ENCODE peak calls at places on chromosomes 7 and 10, in four cellular contexts. I is WTC11, R is GM12878, Y is K562. S is an unnamed sample.
A peak's percentile ranks its signal among the peaks of the same experiment; 100 is the strongest.

GRCh38 chr10:81920213-81920829 is 45.3 kb downstream of the NRG3 start:
- DNase-seq in I (peak; percentile 51), R (no peak), Y (peak; percentile 19), S (no peak)

GRCh38 chr10:25280076-25280475 is 105.3 kb downstream of the GPR158 start:
- DNase-seq in I (no peak), R (no peak), Y (no peak), S (no peak)

GRCh38 chr10:36803229-36803628 is 322.2 kb upstream of the ANKRD30A start:
- DNase-seq in I (no peak), R (no peak), Y (no peak), S (no peak)

GRCh38 chr7:12961910-12962309 is 274.5 kb downstream of the ARL4A start:
- DNase-seq in I (no peak), R (no peak), Y (peak; percentile 87), S (no peak)

GRCh38 chr7:35802649-35803048 is 1.8 kb downstream of the SEPTIN7 start:
- DNase-seq in I (no peak), R (no peak), Y (peak; percentile 40), S (peak; percentile 26)

GRCh38 chr7:155466814-155467675 is 9.1 kb downstream of the EN2 start:
- DNase-seq in I (peak; percentile 86), R (no peak), Y (no peak), S (peak; percentile 5)

GRCh38 chr10:127926455-127926854 is 19.6 kb downstream of the PTPRE start:
- DNase-seq in I (no peak), R (no peak), Y (no peak), S (no peak)

GRCh38 chr10:15324611-15325010 is 46.5 kb downstream of the FAM171A1 start:
- DNase-seq in I (no peak), R (no peak), Y (no peak), S (no peak)

GRCh38 chr7:128869138-128869943 is 6.7 kb downstream of the ATP6V1F start:
- DNase-seq in I (peak; percentile 62), R (no peak), Y (no peak), S (no peak)

GRCh38 chr10:69847458-69847857 is 45.8 kb downstream of the COL13A1 start:
- DNase-seq in I (no peak), R (no peak), Y (no peak), S (no peak)

GRCh38 chr10:69844698-69845097 is 43.0 kb downstream of the COL13A1 start:
- DNase-seq in I (no peak), R (no peak), Y (no peak), S (no peak)

GRCh38 chr10:69843923-69844322 is 42.2 kb downstream of the COL13A1 start:
- DNase-seq in I (no peak), R (no peak), Y (no peak), S (no peak)

GRCh38 chr10:69846252-69847000 is 44.7 kb downstream of the COL13A1 start:
- DNase-seq in I (no peak), R (no peak), Y (no peak), S (no peak)

GRCh38 chr10:69845574-69846251 is 44.0 kb downstream of the COL13A1 start:
- DNase-seq in I (no peak), R (no peak), Y (no peak), S (no peak)
- TF ChIP-seq CREM in I (no peak), R (no peak), Y (no peak), S (no peak)

GRCh38 chr7:69452797-69453196 is 145.5 kb upstream of the AUTS2 start:
- DNase-seq in I (no peak), R (no peak), Y (no peak), S (no peak)

DNA sequence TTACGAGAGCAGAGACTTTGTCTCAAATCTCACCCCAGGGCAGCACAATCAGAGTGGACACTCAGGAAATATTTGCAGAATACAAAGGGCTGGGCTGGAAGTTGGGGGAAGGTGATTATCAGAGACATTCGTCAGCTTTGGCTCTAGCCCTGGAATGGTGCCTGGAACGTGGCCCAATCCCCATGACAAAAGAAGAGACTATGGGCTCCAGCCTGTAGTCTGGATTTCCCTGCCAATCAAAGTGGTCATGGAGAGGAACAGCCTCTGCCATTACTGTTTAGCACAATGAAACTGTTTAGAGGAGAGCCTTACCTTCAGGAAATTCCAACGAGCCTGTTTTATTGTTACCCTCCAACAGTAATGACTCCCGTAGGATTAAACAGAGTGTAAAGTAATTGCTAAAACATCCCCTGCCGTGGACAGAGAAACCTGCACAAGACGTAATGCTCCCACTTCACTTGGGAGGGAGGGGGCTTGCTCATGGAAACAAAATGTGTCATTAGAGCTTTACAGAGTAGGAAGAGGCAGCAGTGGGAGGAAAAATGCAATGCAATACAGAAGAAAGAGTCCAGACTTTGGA is 140.3 kb upstream of the AUTS2 start:
- DNase-seq in I (peak; percentile 41), R (no peak), Y (no peak), S (no peak)
- TF ChIP-seq CREM in I (no peak), R (no peak), Y (no peak), S (no peak)

DNA sequence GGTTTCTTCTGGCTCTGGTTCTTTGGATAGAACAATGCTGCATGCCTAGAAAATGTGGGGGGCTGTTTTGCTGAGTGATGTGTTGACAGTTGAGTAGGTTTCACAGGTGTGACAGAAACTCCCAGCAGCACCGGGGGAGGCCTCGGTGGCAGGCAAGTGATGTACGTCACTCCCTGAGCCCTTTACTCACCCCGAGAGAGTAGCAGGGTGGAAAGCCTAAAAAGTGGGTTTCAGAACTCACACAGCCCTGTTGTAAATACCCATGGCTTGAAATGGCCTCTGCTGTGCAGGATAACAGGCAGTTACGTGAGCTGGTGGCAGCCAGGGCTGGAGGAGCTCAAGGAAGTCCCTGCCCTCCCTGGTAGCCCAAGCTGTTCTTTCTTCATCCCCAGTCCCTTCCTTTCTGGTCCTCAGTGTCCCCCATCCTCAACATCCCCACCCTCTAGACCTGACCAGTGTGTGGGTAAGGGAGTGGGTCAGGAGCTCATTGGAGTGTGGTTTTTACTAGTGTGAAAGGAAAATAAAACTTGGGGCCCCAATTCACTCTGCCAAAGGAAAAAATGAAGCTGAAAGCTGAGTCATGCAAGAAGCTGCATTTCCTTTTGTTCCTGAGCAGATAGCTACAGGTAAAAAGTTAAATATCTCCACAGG is 258.1 kb downstream of the STK31 start:
- DNase-seq in I (no peak), R (no peak), Y (no peak), S (no peak)
- TF ChIP-seq CREM in I (no peak), R (peak; percentile 50), Y (no peak), S (no peak)

GRCh38 chr7:108178393-108178792 is 48.2 kb upstream of the LAMB4 start:
- DNase-seq in I (no peak), R (no peak), Y (no peak), S (no peak)

DNA sequence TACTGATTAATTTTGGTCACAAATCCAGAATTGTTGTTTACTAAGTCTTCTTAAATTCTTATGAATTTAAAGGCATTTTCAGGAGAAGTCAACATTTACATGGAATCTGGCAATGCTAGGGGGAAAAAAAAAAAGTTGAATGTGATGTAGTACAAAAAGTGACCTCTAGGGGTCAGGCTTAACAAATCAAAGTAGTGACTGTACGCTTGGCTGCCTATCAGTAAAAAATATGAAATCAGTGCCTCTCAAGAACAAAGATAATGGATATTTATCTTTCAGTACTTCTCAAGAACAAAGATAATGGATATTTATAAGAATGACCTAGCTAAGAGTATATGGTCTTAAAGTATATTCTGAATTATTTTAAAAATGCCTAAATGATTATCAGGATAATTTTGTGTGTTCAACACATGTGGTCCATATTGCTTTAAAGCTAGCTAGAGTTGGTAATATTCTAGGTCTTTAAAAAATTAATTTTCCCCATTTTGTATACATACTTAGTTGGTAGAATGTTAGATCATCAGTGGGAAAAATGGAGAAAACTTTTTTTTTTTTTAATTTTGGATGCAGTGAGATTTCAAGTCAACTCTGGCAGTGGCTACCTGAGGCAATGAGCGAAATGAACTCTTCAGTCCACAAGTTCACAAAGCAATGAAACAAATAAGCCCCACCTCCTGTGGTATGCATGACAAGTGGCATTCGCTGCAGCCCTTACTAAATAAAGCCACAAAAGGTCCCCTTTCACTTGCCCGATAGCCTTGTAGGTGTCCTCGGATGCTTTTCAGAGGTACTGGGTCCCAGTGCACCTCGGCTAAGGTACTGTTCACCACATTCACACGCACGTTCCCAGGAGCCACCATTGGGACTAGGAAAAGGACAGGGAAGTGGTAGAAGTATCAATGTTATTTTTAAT is 51.2 kb upstream of the LAMB4 start:
- DNase-seq in I (peak; percentile 56), R (peak; percentile 28), Y (peak; percentile 75), S (peak; percentile 43)
- TF ChIP-seq CREM in I (no peak), R (no peak), Y (no peak), S (no peak)